ENCODE peak calls at places on chromosomes 5 and 9, in seven cellular contexts. I, O, M, S, E, P and K are unnamed samples.

GRCh38 chr5:94623026-94623425 is 4.6 kb downstream of the SLF1 start:
- DNase-seq in M (no peak), S (no peak), E (no peak), O (no peak), I (no peak), P (no peak), K (no peak)

GRCh38 chr9:122360891-122361290 is 9.9 kb upstream of the PTGS1 start:
- DNase-seq in I (peak), E (no peak), P (no peak), S (no peak), M (no peak), O (peak), K (no peak)

GRCh38 chr9:15999422-16000339 is 446.8 kb downstream of the CCDC171 start:
- DNase-seq in S (no peak), I (peak), E (no peak), O (peak), M (peak), P (no peak), K (no peak)

GRCh38 chr5:53874409-53874808 is 314.0 kb downstream of the NDUFS4 start:
- DNase-seq in I (no peak), M (no peak), E (peak), P (no peak), S (no peak), O (no peak), K (no peak)

GRCh38 chr5:77935516-77936364 is 159.6 kb upstream of the TBCA start:
- DNase-seq in P (peak), O (peak), S (no peak), I (no peak), M (no peak), E (no peak), K (no peak)

GRCh38 chr5:33994845-33995244 is 10.4 kb upstream of the SLC45A2 start:
- DNase-seq in I (peak), E (no peak), S (no peak), M (no peak), P (no peak), O (peak), K (no peak)

GRCh38 chr5:144370273-144370672 is 199.6 kb downstream of the KCTD16 start:
- DNase-seq in S (no peak), M (no peak), I (no peak), O (no peak), P (no peak), E (no peak), K (no peak)

GRCh38 chr5:15610216-15610615 is 110.2 kb downstream of the FBXL7 start:
- DNase-seq in I (no peak), P (no peak), O (no peak), S (no peak), E (no peak), M (no peak), K (no peak)

GRCh38 chr5:83353231-83353630 is 118.3 kb upstream of the VCAN start:
- DNase-seq in E (no peak), M (no peak), P (no peak), O (no peak), S (no peak), I (no peak), K (no peak)

GRCh38 chr9:19028835-19029451 is 4.1 kb downstream of the SAXO1 start:
- DNase-seq in M (peak), I (peak), P (no peak), E (peak), S (peak), O (peak), K (peak)

GRCh38 chr9:4324513-4324912 is 24.6 kb upstream of the GLIS3 start:
- DNase-seq in S (no peak), E (no peak), P (no peak), M (no peak), I (no peak), O (peak), K (no peak)

GRCh38 chr5:23014817-23015216 is 161.7 kb upstream of the CDH12 start:
- DNase-seq in P (no peak), S (no peak), I (no peak), E (no peak), O (no peak), M (no peak), K (no peak)

GRCh38 chr5:156920042-156920860 is 42.8 kb downstream of the TIMD4 start:
- DNase-seq in O (peak), S (no peak), P (peak), M (peak), I (no peak), E (no peak), K (no peak)

GRCh38 chr5:115375922-115376321 is 79.5 kb upstream of the CCDC112 start:
- DNase-seq in M (peak), S (no peak), P (no peak), O (peak), E (no peak), I (no peak), K (no peak)

GRCh38 chr9:82036101-82036500 is 47.5 kb downstream of the SPATA31D1 start:
- DNase-seq in P (no peak), E (no peak), I (no peak), O (no peak), S (no peak), M (no peak), K (no peak)

GRCh38 chr5:147631428-147631985 is 121.6 kb upstream of the DPYSL3 start:
- DNase-seq in E (no peak), I (no peak), S (no peak), P (no peak), O (no peak), M (no peak), K (no peak)

GRCh38 chr5:154862766-154863165 is 4.3 kb downstream of the CNOT8 start:
- DNase-seq in I (no peak), S (no peak), O (peak), E (no peak), P (peak), M (no peak), K (no peak)

GRCh38 chr5:149614034-149614907 is 33.0 kb downstream of the ARHGEF37 start:
- DNase-seq in E (no peak), S (no peak), O (no peak), M (peak), I (no peak), P (no peak), K (no peak)
- H3K4me2 ChIP-seq in E (no peak), S (no peak), O (no peak), M (no peak), I (no peak), P (no peak), K (no peak)

GRCh38 chr5:140554454-140554853 is 2.8 kb downstream of the SRA1 start:
- DNase-seq in I (peak), O (peak), S (no peak), M (no peak), P (no peak), E (no peak), K (no peak)
- H3K9ac ChIP-seq in I (no peak), O (no peak), S (no peak), M (no peak), P (no peak), E (no peak), K (no peak)

DNA sequence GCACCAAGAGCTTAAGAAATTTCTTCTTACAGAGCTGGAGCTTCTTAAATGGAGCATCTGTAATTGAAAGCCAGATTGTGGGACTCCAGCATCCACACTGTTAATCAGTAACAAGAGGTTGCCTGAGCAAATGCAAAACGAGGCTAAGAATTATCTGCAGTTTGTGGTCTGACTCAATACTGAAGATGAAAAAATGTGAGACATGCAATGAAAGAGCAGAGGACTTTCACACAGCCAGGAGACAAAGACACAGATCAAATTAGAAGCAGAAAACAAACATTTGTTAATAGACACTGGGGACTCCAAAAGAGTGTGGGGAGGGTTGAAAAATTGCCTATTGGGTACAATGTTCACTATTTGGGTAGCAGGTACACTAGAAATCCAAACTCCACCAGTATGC is 62.5 kb upstream of the CTXN3 start:
- DNase-seq in P (peak), I (no peak), E (no peak), M (peak), O (peak), S (no peak), K (no peak)
- H3K4me2 ChIP-seq in P (peak), I (no peak), E (no peak), M (no peak), O (no peak), S (no peak), K (no peak)

GRCh38 chr5:124735169-124735858 is 11.1 kb downstream of the ZNF608 start:
- DNase-seq in E (peak), I (no peak), P (no peak), M (peak), O (no peak), S (no peak), K (no peak)
- H3K9ac ChIP-seq in E (no peak), I (no peak), P (no peak), M (no peak), O (peak), S (no peak), K (peak)

DNA sequence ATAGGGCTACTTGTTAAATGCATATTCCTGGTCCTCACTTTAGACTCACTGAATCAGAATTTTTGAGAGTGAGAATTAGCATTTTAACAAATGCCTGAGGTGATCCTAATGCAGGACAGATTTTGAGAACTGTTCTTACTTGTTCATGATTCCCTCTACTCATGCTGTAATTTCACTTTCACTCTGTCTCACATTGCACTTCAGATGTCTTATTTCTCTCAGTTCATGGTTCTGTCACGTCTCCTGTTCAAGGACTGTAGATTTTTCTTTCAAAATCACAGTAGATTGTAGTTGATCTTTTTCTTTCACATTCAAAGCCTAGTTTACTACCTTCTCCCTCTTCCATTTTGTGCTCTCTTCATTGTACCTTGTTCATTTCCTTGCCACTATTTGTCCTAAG is 54.3 kb downstream of the ADGRV1 start:
- DNase-seq in P (peak), O (no peak), I (no peak), M (no peak), S (no peak), E (no peak), K (no peak)
- H3K4me2 ChIP-seq in P (peak), O (peak), I (no peak), M (no peak), S (no peak), E (no peak), K (no peak)